ENCODE peak calls at places on chromosomes 6 and 20, in six cellular contexts. One of them, this sample, is unnamed.

GRCh38 chr20:31990958-31991705 is 19.1 kb upstream of the CCM2L start:
- DNase-seq in A549: no peak
- DNase-seq in IMR-90: no peak
- DNase-seq in uterus: no peak
- DNase-seq in sigmoid colon: no peak
- DNase-seq in ovary: no peak
- DNase-seq in this sample: no peak

GRCh38 chr20:36768768-36769430 is 4.7 kb downstream of the DSN1 start:
- DNase-seq in A549: no peak
- DNase-seq in IMR-90: peak; percentile 51
- DNase-seq in uterus: no peak
- DNase-seq in sigmoid colon: no peak
- DNase-seq in ovary: no peak
- DNase-seq in this sample: no peak

GRCh38 chr6:153625089-153625488 is 414.0 kb upstream of the OPRM1 start:
- DNase-seq in A549: no peak
- DNase-seq in IMR-90: no peak
- DNase-seq in uterus: no peak
- DNase-seq in sigmoid colon: no peak
- DNase-seq in ovary: no peak
- DNase-seq in this sample: no peak

GRCh38 chr6:10412165-10412947 is 2.5 kb downstream of the TFAP2A start:
- DNase-seq in A549: peak; percentile 56
- DNase-seq in IMR-90: peak; percentile 75
- DNase-seq in uterus: no peak
- DNase-seq in sigmoid colon: no peak
- DNase-seq in ovary: peak; percentile 53
- DNase-seq in this sample: no peak

GRCh38 chr6:165439928-165440554 is 130.6 kb upstream of the C6orf118 start:
- DNase-seq in A549: peak; percentile 6
- DNase-seq in IMR-90: peak; percentile 73
- DNase-seq in uterus: no peak
- DNase-seq in sigmoid colon: no peak
- DNase-seq in ovary: no peak
- DNase-seq in this sample: no peak

GRCh38 chr20:47150403-47151152 is 205.9 kb downstream of the ZMYND8 start:
- DNase-seq in A549: peak; percentile 72
- DNase-seq in IMR-90: peak; percentile 73
- DNase-seq in uterus: peak; percentile 58
- DNase-seq in sigmoid colon: peak; percentile 59
- DNase-seq in ovary: no peak
- DNase-seq in this sample: peak; percentile 64

GRCh38 chr6:24596717-24597116 is 49.3 kb downstream of the KIAA0319 start:
- DNase-seq in A549: no peak
- DNase-seq in IMR-90: no peak
- DNase-seq in uterus: no peak
- DNase-seq in sigmoid colon: no peak
- DNase-seq in ovary: no peak
- DNase-seq in this sample: no peak

GRCh38 chr6:170274713-170275560 is 15.9 kb downstream of the DLL1 start:
- DNase-seq in A549: no peak
- DNase-seq in IMR-90: no peak
- DNase-seq in uterus: no peak
- DNase-seq in sigmoid colon: peak; percentile 48
- DNase-seq in ovary: peak; percentile 16
- DNase-seq in this sample: no peak

GRCh38 chr6:152635949-152636674 is 1.1 kb downstream of the SYNE1 start:
- DNase-seq in A549: no peak
- DNase-seq in IMR-90: peak; percentile 51
- DNase-seq in uterus: peak; percentile 66
- DNase-seq in sigmoid colon: peak; percentile 73
- DNase-seq in ovary: peak; percentile 56
- DNase-seq in this sample: no peak

GRCh38 chr6:72580281-72580940 is 41.5 kb upstream of the KCNQ5 start:
- DNase-seq in A549: peak; percentile 19
- DNase-seq in IMR-90: peak; percentile 88
- DNase-seq in uterus: no peak
- DNase-seq in sigmoid colon: no peak
- DNase-seq in ovary: no peak
- DNase-seq in this sample: no peak

GRCh38 chr6:31720196-31720770 is 1.3 kb downstream of the LY6G6C start:
- DNase-seq in A549: no peak
- DNase-seq in IMR-90: no peak
- DNase-seq in uterus: no peak
- DNase-seq in sigmoid colon: no peak
- DNase-seq in ovary: no peak
- DNase-seq in this sample: no peak

GRCh38 chr6:113623124-113623523 is 234.0 kb upstream of the MARCKS start:
- DNase-seq in A549: no peak
- DNase-seq in IMR-90: no peak
- DNase-seq in uterus: no peak
- DNase-seq in sigmoid colon: no peak
- DNase-seq in ovary: no peak
- DNase-seq in this sample: no peak

GRCh38 chr6:33192671-33193602 is 670 bp upstream of the COL11A2 start:
- DNase-seq in A549: no peak
- DNase-seq in IMR-90: no peak
- DNase-seq in uterus: peak; percentile 36
- DNase-seq in sigmoid colon: no peak
- DNase-seq in ovary: peak; percentile 59
- DNase-seq in this sample: no peak

GRCh38 chr20:11212288-11212687 is 538.5 kb upstream of the JAG1 start:
- DNase-seq in A549: no peak
- DNase-seq in IMR-90: no peak
- DNase-seq in uterus: no peak
- DNase-seq in sigmoid colon: no peak
- DNase-seq in ovary: no peak
- DNase-seq in this sample: no peak

GRCh38 chr20:17849901-17850673 is 118.5 kb downstream of the SNX5 start:
- DNase-seq in A549: peak; percentile 36
- DNase-seq in IMR-90: peak; percentile 99
- DNase-seq in uterus: peak; percentile 79
- DNase-seq in sigmoid colon: peak; percentile 92
- DNase-seq in ovary: no peak
- DNase-seq in this sample: peak; percentile 72

GRCh38 chr6:167671977-167672687 is 154.6 kb upstream of the AFDN start:
- DNase-seq in A549: no peak
- DNase-seq in IMR-90: no peak
- DNase-seq in uterus: no peak
- DNase-seq in sigmoid colon: peak; percentile 32
- DNase-seq in ovary: no peak
- DNase-seq in this sample: no peak

GRCh38 chr6:167670938-167671338 is 155.8 kb upstream of the AFDN start:
- DNase-seq in A549: no peak
- DNase-seq in IMR-90: no peak
- DNase-seq in uterus: no peak
- DNase-seq in sigmoid colon: peak; percentile 11
- DNase-seq in ovary: no peak
- DNase-seq in this sample: no peak

GRCh38 chr6:167669870-167670802 is 156.6 kb upstream of the AFDN start:
- DNase-seq in A549: no peak
- DNase-seq in IMR-90: no peak
- DNase-seq in uterus: no peak
- DNase-seq in sigmoid colon: peak; percentile 61
- DNase-seq in ovary: no peak
- DNase-seq in this sample: no peak

GRCh38 chr6:167673951-167674350 is 152.8 kb upstream of the AFDN start:
- DNase-seq in A549: no peak
- DNase-seq in IMR-90: no peak
- DNase-seq in uterus: no peak
- DNase-seq in sigmoid colon: no peak
- DNase-seq in ovary: no peak
- DNase-seq in this sample: no peak

DNA sequence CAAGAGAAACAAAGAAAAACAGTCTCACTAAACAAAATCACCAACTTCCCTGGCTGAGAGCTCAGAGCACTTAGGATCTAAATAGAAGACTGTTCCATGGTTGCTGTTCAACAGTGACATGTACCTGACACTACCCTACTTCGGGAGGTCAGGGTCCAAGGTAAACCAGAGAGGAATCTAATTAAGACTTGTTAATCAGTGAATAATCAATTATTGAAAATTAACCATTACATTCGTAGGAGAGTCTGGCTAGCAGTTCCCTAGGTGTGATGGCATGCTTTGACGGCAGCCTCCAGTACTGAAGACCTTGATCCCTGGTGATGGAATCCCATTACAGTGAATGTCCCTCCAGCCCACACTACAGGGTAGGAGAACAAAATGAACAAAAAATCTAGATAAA is 154.0 kb upstream of the AFDN start:
- DNase-seq in A549: no peak
- DNase-seq in IMR-90: no peak
- DNase-seq in uterus: no peak
- DNase-seq in sigmoid colon: peak; percentile 38
- DNase-seq in ovary: no peak
- DNase-seq in this sample: no peak
- H3K4me1 ChIP-seq in A549: peaks cover 5% of the 10 kb centered on the region
- H3K4me1 ChIP-seq in IMR-90: no peaks in the 10 kb centered on the region
- H3K4me1 ChIP-seq in uterus: no peaks in the 10 kb centered on the region
- H3K4me1 ChIP-seq in sigmoid colon: no peaks in the 10 kb centered on the region
- H3K4me1 ChIP-seq in ovary: peaks cover 15% of the 10 kb centered on the region
- H3K4me1 ChIP-seq in this sample: peaks cover 15% of the 10 kb centered on the region

DNA sequence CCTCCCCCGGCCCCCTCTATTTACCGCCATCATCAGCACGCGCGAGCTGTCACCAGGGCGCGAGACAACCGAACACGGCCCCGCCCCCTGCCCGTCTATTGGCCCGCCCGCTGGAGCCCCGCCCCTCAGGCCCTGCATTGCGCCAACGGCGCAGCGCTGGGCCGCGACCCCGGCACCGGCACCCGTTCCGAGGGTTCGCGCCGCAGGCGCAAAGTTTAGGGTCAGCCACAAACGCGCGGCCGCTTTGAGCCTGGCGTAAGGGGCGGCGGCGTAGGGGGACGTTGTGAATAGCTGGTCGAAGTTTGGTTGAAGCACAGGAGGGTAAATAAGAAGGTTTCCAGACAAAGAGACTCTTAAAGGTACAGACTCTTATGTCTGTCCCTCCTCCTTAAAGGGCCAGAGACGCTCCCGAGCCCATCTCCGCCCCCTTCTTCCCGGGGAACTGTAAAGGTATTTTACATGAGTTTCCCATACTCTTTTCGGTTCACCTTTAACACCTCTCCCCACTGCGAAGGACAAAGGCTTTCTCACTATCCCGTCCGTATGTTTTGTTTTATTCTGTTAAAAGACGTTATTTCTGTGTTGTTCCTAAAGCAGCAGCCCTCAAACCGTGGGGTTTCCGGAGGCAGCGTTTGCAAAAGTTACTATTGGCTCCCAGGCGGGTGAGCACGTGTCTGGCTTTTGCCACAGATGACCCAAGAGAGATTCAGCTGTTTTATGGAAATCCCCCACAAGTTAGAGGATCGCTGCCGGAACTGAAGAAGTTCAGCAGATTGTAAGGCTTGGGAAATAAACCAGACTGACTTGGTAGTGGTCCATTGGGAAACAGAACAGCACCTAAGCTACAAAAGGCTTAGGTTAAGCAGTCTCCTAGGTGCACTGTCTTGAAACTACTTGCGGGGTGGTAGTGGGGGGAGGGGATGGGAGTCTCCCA is at the start of gene USP49:
- DNase-seq in A549: peak; percentile 67
- DNase-seq in IMR-90: peak; percentile 87
- DNase-seq in uterus: peak; percentile 86
- DNase-seq in sigmoid colon: peak; percentile 94
- DNase-seq in ovary: peak; percentile 90
- DNase-seq in this sample: peak; percentile 91
- TF ChIP-seq POLR2A in A549: no peak
- TF ChIP-seq POLR2A in IMR-90: peak; percentile 72
- TF ChIP-seq POLR2A in uterus: peak; percentile 23
- TF ChIP-seq POLR2A in sigmoid colon: no peak
- TF ChIP-seq POLR2A in ovary: no peak
- TF ChIP-seq POLR2A in this sample: no peak

DNA sequence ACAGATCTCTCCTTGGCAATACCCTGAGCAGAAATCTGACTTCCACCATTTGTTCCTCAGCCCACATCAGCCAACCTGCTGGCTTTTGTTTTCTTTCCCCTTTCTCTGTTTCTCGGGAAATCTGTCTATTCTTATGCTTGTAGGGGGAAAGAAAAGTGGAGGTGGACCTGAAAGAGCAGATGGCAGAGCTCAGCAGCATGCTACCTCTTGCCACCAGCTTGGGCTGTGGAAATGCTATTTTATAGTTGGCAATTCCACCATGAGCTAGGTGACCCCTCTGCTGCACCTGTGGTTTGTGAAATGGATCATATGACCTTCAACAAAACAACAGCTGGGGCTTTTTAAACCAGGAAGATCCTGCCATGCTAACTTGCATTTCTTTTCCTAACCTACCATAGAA is 6.8 kb upstream of the SPATS1 start:
- DNase-seq in A549: no peak
- DNase-seq in IMR-90: no peak
- DNase-seq in uterus: no peak
- DNase-seq in sigmoid colon: no peak
- DNase-seq in ovary: no peak
- DNase-seq in this sample: no peak
- H3K4me1 ChIP-seq in A549: no peaks in the 10 kb centered on the region
- H3K4me1 ChIP-seq in IMR-90: no peaks in the 10 kb centered on the region
- H3K4me1 ChIP-seq in uterus: no peaks in the 10 kb centered on the region
- H3K4me1 ChIP-seq in sigmoid colon: no peaks in the 10 kb centered on the region
- H3K4me1 ChIP-seq in ovary: no peaks in the 10 kb centered on the region
- H3K4me1 ChIP-seq in this sample: no peaks in the 10 kb centered on the region

DNA sequence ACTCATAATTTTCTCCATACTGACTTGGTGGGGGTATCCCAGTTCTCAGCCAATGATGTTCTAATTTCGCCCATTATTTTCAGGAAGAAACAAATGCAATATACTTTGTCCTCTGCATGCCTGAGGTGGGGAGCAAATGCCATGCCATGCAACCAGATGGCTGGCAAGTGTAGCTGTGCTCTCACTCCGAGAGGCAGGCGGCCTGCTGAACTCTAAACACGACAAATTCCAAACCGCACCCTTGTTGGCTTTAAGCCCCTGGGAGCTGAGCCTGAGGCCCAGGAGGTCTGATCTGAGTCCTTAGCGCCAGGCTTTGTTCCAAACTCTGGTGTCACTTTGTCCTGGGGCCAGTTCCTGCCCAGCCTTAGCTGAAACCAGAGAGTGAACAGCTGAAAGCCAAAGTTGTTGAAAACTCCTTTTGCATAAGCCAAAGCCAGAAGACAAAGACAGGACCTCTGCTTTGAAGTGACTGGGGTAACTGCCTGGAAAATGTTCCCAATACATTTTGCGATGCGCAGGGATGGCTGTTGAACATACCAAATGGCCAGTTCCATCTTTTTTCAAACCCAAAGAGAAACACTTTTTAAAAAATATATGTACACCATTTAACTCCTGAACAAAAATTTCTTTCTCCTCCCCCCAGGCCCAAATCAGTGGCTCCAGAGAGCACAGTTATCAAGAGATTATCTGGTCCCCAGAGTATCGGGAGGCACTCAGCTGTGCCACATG is 46.2 kb downstream of the TTI1 start:
- DNase-seq in A549: no peak
- DNase-seq in IMR-90: peak; percentile 6
- DNase-seq in uterus: peak; percentile 23
- DNase-seq in sigmoid colon: no peak
- DNase-seq in ovary: no peak
- DNase-seq in this sample: peak; percentile 90
- TF ChIP-seq POLR2A in A549: no peak
- TF ChIP-seq POLR2A in IMR-90: no peak
- TF ChIP-seq POLR2A in uterus: no peak
- TF ChIP-seq POLR2A in sigmoid colon: no peak
- TF ChIP-seq POLR2A in ovary: no peak
- TF ChIP-seq POLR2A in this sample: no peak